ENCODE peak calls at places on chromosomes 4 and X, in nine cellular contexts. E is WTC11, P is HFFc6, B is cardiac fibroblast, F is right lobe of liver, W is left lung, T is AG04450, Q is HCT116, R is stomach. I is an unnamed sample.

GRCh38 chr4:134906404-134907023 is 704.9 kb upstream of the PABPC4L start:
- DNase-seq in R (no peak), W (no peak), P (peak), B (peak), Q (no peak), T (no peak), E (no peak), F (no peak), I (no peak)

GRCh38 chr4:1244081-1244977 is 4.6 kb downstream of the CTBP1 start:
- DNase-seq in F (peak), R (no peak), P (no peak), B (no peak), T (no peak), E (no peak), W (peak), Q (no peak), I (peak)

GRCh38 chrX:54357414-54358377 is at the start of gene WNK3:
- DNase-seq in R (peak), P (no peak), T (peak), F (peak), W (peak), E (peak), B (peak), Q (no peak), I (peak)

GRCh38 chr4:159503243-159503642 is 400.4 kb downstream of the RAPGEF2 start:
- DNase-seq in T (no peak), R (no peak), W (no peak), Q (no peak), F (no peak), E (no peak), B (no peak), P (no peak), I (no peak)

GRCh38 chr4:27358269-27358668 is 497.6 kb downstream of the STIM2 start:
- DNase-seq in F (no peak), B (no peak), R (no peak), P (no peak), T (no peak), Q (no peak), E (no peak), W (no peak), I (no peak)

GRCh38 chr4:102687373-102687981 is 73.3 kb downstream of the MANBA start:
- DNase-seq in E (no peak), T (no peak), Q (peak), W (no peak), F (no peak), P (peak), R (no peak), B (peak), I (no peak)

GRCh38 chr4:87679449-87680169 is 29.5 kb downstream of the DMP1 start:
- DNase-seq in E (peak), Q (peak), P (peak), F (no peak), R (no peak), W (no peak), B (peak), T (peak), I (peak)

GRCh38 chr4:41784191-41784979 is 35.9 kb upstream of the PHOX2B start:
- DNase-seq in W (no peak), R (no peak), E (no peak), F (no peak), B (no peak), T (no peak), Q (no peak), P (no peak), I (no peak)

GRCh38 chr4:2811830-2812599 is 19.1 kb downstream of the SH3BP2 start:
- DNase-seq in R (peak), E (peak), W (peak), Q (peak), P (peak), F (peak), T (no peak), B (peak), I (peak)

GRCh38 chr4:122977103-122977502 is 54.7 kb upstream of the NUDT6 start:
- DNase-seq in R (no peak), E (no peak), B (no peak), W (peak), F (no peak), P (no peak), T (no peak), Q (no peak), I (no peak)

GRCh38 chr4:166435449-166435848 is 562.4 kb downstream of the TLL1 start:
- DNase-seq in R (no peak), B (peak), W (no peak), P (peak), Q (no peak), T (no peak), E (no peak), F (no peak), I (no peak)

GRCh38 chr4:154854362-154854761 is 73.3 kb downstream of the RBM46 start:
- DNase-seq in T (no peak), R (no peak), Q (peak), E (no peak), P (no peak), B (peak), W (no peak), F (no peak), I (no peak)

GRCh38 chr4:138595731-138596465 is 353.7 kb upstream of the SLC7A11 start:
- DNase-seq in E (no peak), F (no peak), W (no peak), R (no peak), Q (no peak), B (no peak), T (no peak), P (no peak), I (no peak)

GRCh38 chr4:18012115-18012806 is 9.3 kb downstream of the LCORL start:
- DNase-seq in F (no peak), W (no peak), B (no peak), R (no peak), P (no peak), E (no peak), T (no peak), Q (no peak), I (no peak)

GRCh38 chr4:113738251-113738650 is 23.3 kb downstream of the CAMK2D start:
- DNase-seq in W (no peak), B (peak), T (no peak), P (no peak), Q (no peak), E (no peak), R (no peak), F (no peak), I (no peak)

GRCh38 chr4:73998040-73999011 is at the start of gene CXCL5:
- DNase-seq in E (peak), Q (no peak), R (peak), T (no peak), P (peak), B (peak), F (peak), W (peak), I (no peak)

GRCh38 chrX:130793966-130794365 is 109.0 kb downstream of the ENOX2 start:
- DNase-seq in F (no peak), B (no peak), T (no peak), R (no peak), Q (no peak), W (no peak), P (no peak), E (no peak), I (no peak)

GRCh38 chr4:140349816-140350215 is 23.6 kb upstream of the SCOC start:
- DNase-seq in T (no peak), W (no peak), P (no peak), R (no peak), Q (no peak), E (no peak), F (no peak), B (no peak), I (no peak)

DNA sequence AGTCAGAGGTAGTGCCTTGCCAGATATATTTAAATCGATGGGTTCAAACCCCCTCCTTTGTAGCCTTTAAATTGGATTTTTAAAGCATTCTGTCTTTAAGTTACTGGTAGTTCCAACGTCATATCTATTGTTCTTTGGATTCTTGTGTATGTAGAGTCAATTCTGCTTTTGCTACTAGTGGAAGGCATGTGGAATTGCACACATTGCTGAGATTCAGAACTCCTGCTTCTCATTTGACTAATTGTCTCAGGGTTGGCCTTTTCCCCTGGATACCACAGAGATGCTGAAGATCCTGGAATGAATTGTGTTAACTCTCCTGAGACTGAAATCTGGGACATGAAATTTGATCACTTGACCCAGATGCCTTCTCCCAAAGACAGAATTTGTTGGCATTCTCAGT is 328.3 kb upstream of the RPS6KA3 start:
- DNase-seq in R (no peak), P (no peak), Q (peak), E (no peak), W (no peak), F (no peak), B (peak), T (no peak), I (no peak)
- TF ChIP-seq CTCF in R (no peak), P (peak), Q (peak), E (peak), W (no peak), F (peak), B (peak), T (peak), I (peak)

GRCh38 chr4:34723606-34724005 is 1520.7 kb downstream of the ARAP2 start:
- DNase-seq in T (no peak), W (no peak), F (no peak), B (no peak), Q (no peak), R (no peak), E (no peak), P (no peak), I (no peak)

GRCh38 chr4:34721835-34722234 is 1522.5 kb downstream of the ARAP2 start:
- DNase-seq in R (no peak), W (no peak), Q (no peak), T (no peak), P (no peak), F (no peak), E (no peak), B (no peak), I (no peak)

GRCh38 chr4:34720563-34720962 is 1523.8 kb downstream of the ARAP2 start:
- DNase-seq in R (no peak), W (no peak), F (no peak), B (peak), P (peak), Q (peak), E (no peak), T (no peak), I (no peak)
- TF ChIP-seq CTCF in R (no peak), W (peak), F (peak), B (peak), P (peak), Q (peak), E (peak), T (peak), I (no peak)

DNA sequence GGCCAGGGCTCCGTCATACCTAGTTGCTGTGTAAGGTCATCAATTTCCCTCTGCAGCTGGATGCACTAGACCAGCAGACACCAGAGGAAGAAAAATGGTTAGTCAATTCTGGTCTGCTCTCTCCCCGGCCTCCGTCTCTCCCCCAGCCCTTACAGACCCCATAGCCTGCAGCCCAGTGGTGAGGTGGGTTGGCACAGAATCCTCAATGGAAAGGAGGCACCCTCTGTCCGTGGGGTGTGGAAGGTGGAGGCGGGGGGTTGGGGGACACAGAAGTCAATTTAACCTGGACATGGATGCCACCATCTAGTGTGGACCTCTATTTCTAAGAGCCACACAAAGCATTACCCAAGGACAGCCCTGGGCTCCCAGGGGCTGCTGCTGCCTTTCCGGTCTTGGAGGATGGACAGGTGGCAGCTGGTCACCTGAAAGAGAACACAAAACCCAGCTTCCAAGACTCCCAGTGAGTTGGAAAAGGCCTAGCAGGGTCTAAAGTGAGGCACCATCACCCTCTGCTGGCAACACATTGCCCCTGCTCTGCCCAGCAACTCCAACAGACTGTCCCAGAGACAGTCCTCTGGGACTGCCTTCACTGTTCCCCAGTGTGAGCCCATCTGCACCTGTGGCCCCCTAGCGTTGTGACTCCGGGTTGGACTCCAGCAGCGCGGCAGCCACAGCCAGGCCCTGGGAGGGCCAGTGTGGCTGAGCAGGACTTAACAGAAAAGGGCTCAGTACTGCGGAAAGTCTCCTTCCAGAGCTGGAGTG is 40.1 kb upstream of the NHSL2 start:
- DNase-seq in E (peak), P (peak), Q (peak), T (no peak), W (no peak), B (no peak), R (no peak), F (no peak), I (no peak)
- TF ChIP-seq CTCF in E (peak), P (peak), Q (peak), T (peak), W (no peak), B (no peak), R (no peak), F (peak), I (no peak)

DNA sequence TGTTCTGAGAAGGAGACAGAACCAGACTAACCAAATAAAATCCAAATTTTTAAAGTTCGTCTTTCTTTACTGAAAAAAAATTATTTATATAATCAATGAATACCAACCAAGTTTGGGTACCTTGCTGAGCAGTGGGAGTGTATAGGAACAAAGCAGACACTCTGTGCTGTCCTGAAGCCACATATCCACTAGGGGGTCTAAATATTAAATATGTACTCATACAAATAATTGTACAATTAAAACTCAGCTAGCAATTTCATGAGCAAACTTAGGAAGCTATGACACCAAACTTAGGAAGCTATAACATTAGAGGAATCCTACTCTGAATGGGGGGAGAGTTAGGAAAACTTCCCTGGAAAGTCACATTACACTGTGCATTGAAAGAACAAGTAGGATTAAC is 582.0 kb upstream of the EPHA5 start:
- DNase-seq in W (no peak), P (no peak), Q (no peak), B (peak), F (no peak), T (no peak), E (no peak), R (no peak), I (no peak)
- TF ChIP-seq CTCF in W (no peak), P (no peak), Q (no peak), B (peak), F (no peak), T (no peak), E (no peak), R (no peak), I (no peak)

GRCh38 chr4:114758066-114758465 is 159.5 kb downstream of the UGT8 start:
- DNase-seq in P (no peak), E (no peak), W (no peak), T (no peak), R (no peak), F (no peak), B (no peak), Q (no peak), I (no peak)
- TF ChIP-seq CTCF in P (no peak), E (no peak), W (no peak), T (no peak), R (no peak), F (no peak), B (no peak), Q (no peak), I (no peak)

GRCh38 chr4:186948361-186949291 is 225.0 kb upstream of the FAT1 start:
- DNase-seq in Q (no peak), R (no peak), P (peak), T (no peak), B (peak), E (peak), W (no peak), F (no peak), I (no peak)
- TF ChIP-seq CTCF in Q (peak), R (no peak), P (peak), T (peak), B (peak), E (peak), W (no peak), F (no peak), I (no peak)

GRCh38 chrX:93874554-93874953 is 200.5 kb downstream of the FAM133A start:
- DNase-seq in B (peak), P (no peak), F (no peak), E (peak), W (no peak), T (no peak), Q (no peak), R (no peak), I (no peak)
- TF ChIP-seq CTCF in B (peak), P (peak), F (peak), E (peak), W (peak), T (no peak), Q (no peak), R (no peak), I (peak)